ENCODE peak calls at places on chromosome 3, in seven cellular contexts. T, W, U, B, K, V and A are unnamed samples.

GRCh38 chr3:194688207-194688711 is 2.6 kb downstream of the FAM43A start:
- DNase-seq in T (no peak), W (peak; percentile 65), U (no peak), B (peak; percentile 47), K (no peak), V (peak; percentile 32), A (no peak)

GRCh38 chr3:162544246-162544645 is 1047.6 kb downstream of the OTOL1 start:
- DNase-seq in T (no peak), W (no peak), U (no peak), B (no peak), K (no peak), V (no peak), A (no peak)

GRCh38 chr3:56796996-56797395 is 4.8 kb downstream of the ARHGEF3 start:
- DNase-seq in T (no peak), W (no peak), U (no peak), B (no peak), K (no peak), V (no peak), A (no peak)

GRCh38 chr3:23999012-23999641 is 54.0 kb downstream of the NR1D2 start:
- DNase-seq in T (peak; percentile 78), W (peak; percentile 47), U (peak; percentile 56), B (peak; percentile 58), K (peak; percentile 17), V (peak; percentile 41), A (peak; percentile 41)

GRCh38 chr3:78645628-78646310 is 1122.0 kb downstream of the ROBO1 start:
- DNase-seq in T (no peak), W (no peak), U (peak; percentile 79), B (no peak), K (peak; percentile 29), V (no peak), A (no peak)

GRCh38 chr3:50519471-50520089 is 16.1 kb upstream of the CACNA2D2 start:
- DNase-seq in T (no peak), W (peak; percentile 72), U (peak; percentile 57), B (peak; percentile 72), K (peak; percentile 53), V (peak; percentile 46), A (peak; percentile 52)

GRCh38 chr3:78506038-78506437 is 1261.8 kb downstream of the ROBO1 start:
- DNase-seq in T (no peak), W (no peak), U (no peak), B (no peak), K (no peak), V (no peak), A (no peak)

GRCh38 chr3:45123841-45124269 is 22.3 kb downstream of the CDCP1 start:
- DNase-seq in T (no peak), W (no peak), U (peak; percentile 70), B (no peak), K (peak; percentile 88), V (no peak), A (no peak)

GRCh38 chr3:140748903-140749302 is 71.0 kb downstream of the TRIM42 start:
- DNase-seq in T (no peak), W (no peak), U (no peak), B (no peak), K (peak; percentile 8), V (no peak), A (no peak)

GRCh38 chr3:171615281-171615680 is 155.1 kb upstream of the TNIK start:
- DNase-seq in T (no peak), W (no peak), U (no peak), B (no peak), K (no peak), V (no peak), A (no peak)

GRCh38 chr3:66405701-66406091 is 95.1 kb downstream of the LRIG1 start:
- DNase-seq in T (no peak), W (no peak), U (no peak), B (no peak), K (no peak), V (no peak), A (no peak)

GRCh38 chr3:192128922-192129321 is 598.4 kb downstream of the FGF12 start:
- DNase-seq in T (no peak), W (no peak), U (no peak), B (no peak), K (no peak), V (no peak), A (no peak)

GRCh38 chr3:42746455-42747450 is 26.3 kb downstream of the CCDC13 start:
- DNase-seq in T (no peak), W (no peak), U (no peak), B (no peak), K (no peak), V (no peak), A (no peak)

GRCh38 chr3:106282931-106283330 is 414.1 kb upstream of the CBLB start:
- DNase-seq in T (no peak), W (no peak), U (no peak), B (no peak), K (no peak), V (no peak), A (no peak)

GRCh38 chr3:192848371-192849233 is 69.1 kb downstream of the MB21D2 start:
- DNase-seq in T (no peak), W (no peak), U (no peak), B (no peak), K (no peak), V (no peak), A (no peak)

GRCh38 chr3:138263104-138263503 is 66.5 kb downstream of the NME9 start:
- DNase-seq in T (no peak), W (no peak), U (peak; percentile 0), B (no peak), K (no peak), V (no peak), A (no peak)

GRCh38 chr3:19885468-19885867 is 48.5 kb downstream of the EFHB start:
- DNase-seq in T (no peak), W (no peak), U (peak; percentile 44), B (no peak), K (peak; percentile 20), V (no peak), A (no peak)

GRCh38 chr3:41236198-41236597 is 36.9 kb downstream of the CTNNB1 start:
- DNase-seq in T (no peak), W (no peak), U (no peak), B (no peak), K (no peak), V (no peak), A (no peak)

GRCh38 chr3:6273878-6274277 is 587.0 kb upstream of the GRM7 start:
- DNase-seq in T (no peak), W (no peak), U (no peak), B (no peak), K (no peak), V (no peak), A (no peak)

GRCh38 chr3:193446975-193447602 is 68.5 kb upstream of the ATP13A5 start:
- DNase-seq in T (no peak), W (no peak), U (no peak), B (no peak), K (no peak), V (no peak), A (no peak)

GRCh38 chr3:182722938-182723337 is 70.4 kb upstream of the ATP11B start:
- DNase-seq in T (no peak), W (no peak), U (no peak), B (no peak), K (no peak), V (no peak), A (no peak)

GRCh38 chr3:178054505-178054904 is 481.7 kb upstream of the KCNMB2 start:
- DNase-seq in T (no peak), W (no peak), U (no peak), B (no peak), K (no peak), V (no peak), A (no peak)

GRCh38 chr3:30370681-30371271 is 235.6 kb upstream of the TGFBR2 start:
- DNase-seq in T (no peak), W (no peak), U (peak; percentile 85), B (no peak), K (no peak), V (no peak), A (no peak)

DNA sequence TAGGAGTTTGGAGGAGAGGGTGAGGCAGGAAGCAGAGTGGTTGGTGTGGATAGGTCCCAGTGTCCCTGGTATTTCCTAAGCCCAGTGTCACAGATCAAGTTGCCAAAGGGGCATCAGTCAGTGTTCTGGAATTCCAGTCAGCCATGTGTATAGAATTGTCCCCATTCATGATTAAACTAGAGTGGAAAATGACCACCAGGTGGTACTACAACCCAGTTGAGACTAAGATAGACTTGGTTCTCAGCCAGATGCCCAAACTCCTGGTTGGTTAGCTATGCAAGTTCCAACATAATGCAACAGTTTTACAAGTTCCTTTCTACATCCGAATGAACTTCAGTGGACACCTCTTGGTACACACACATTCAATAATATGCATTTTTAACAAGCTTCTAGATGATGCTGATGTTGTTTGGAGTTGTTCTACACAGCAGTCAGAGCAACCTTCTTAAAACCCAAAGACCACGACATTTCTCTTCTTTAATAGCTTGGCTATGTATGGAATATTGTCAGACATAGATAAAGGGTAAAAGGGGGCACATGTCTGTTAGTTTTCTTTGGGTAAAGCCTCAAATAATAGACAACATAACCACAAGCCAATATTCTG is 8.4 kb upstream of the ATR start:
- DNase-seq in T (no peak), W (no peak), U (peak; percentile 84), B (peak; percentile 37), K (peak; percentile 74), V (no peak), A (no peak)
- TF ChIP-seq CTCF in T (peak; percentile 78), W (peak; percentile 49), U (peak; percentile 94), B (peak; percentile 27), K (peak; percentile 71), V (no peak), A (no peak)

DNA sequence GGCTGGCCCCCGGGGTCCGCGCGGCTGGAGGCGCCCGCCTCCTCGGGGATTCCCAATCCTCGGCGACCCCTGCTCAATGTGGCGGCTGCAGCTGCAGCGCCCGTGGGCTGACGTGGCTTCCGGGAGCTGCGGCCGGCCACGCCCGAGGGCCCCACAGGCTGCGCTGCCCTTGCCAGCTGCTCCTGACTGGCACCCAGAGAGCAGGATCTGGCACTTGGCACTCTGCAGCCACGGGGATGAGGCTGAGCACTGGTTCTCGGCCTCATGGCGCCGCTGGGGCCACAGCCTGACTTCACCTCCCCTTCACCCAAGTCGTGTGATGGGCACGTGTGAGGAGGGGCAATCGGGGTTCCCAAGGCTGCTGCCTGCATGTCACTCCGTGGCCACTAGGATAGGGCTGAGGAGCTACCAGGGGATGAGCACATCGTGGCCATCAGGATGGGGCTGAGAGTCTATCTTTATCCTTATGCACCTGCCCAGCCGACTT is 267.8 kb upstream of the FRG2C start:
- DNase-seq in T (no peak), W (no peak), U (no peak), B (no peak), K (no peak), V (no peak), A (no peak)
- TF ChIP-seq CTCF in T (no peak), W (no peak), U (no peak), B (no peak), K (no peak), V (no peak), A (no peak)

DNA sequence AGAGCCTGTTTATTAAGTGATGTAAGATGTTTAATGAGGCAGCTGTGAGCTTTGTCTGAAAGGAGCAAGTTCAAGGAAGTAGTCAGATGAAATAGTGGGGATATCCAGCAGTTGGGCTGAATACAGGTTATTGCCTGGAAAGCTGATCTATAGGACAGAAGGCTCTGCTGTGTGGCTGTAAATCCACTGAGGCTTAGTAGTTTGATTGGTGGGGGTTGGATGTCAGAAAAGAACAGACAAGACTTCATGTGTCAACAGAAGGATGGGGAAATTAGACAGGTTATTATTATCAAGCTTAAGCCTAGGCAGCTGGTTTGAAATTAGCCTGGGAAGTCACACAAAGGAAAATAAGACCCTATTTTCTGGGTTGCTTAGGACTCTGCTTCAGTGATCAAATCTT is 62.1 kb downstream of the PFN2 start:
- DNase-seq in T (no peak), W (no peak), U (no peak), B (no peak), K (no peak), V (no peak), A (no peak)
- TF ChIP-seq CTCF in T (no peak), W (no peak), U (no peak), B (no peak), K (no peak), V (no peak), A (no peak)

GRCh38 chr3:128438488-128439072 is 28.1 kb downstream of the DNAJB8 start:
- DNase-seq in T (no peak), W (no peak), U (no peak), B (no peak), K (no peak), V (no peak), A (no peak)
- TF ChIP-seq CTCF in T (peak; percentile 64), W (no peak), U (peak; percentile 23), B (no peak), K (peak; percentile 21), V (no peak), A (no peak)